ENCODE peak calls at places on chromosomes 2 and 18, in five cellular contexts. One of them, this sample, is unnamed.

GRCh38 chr2:60046529-60046928 is 506.9 kb downstream of the BCL11A start:
- DNase-seq in spleen: no peak
- DNase-seq in right cardiac atrium: no peak
- DNase-seq in A549: no peak
- DNase-seq in adrenal gland: no peak
- DNase-seq in this sample: peak; percentile 12

GRCh38 chr2:144357623-144358400 is 162.1 kb downstream of the ZEB2 start:
- DNase-seq in spleen: no peak
- DNase-seq in adrenal gland: no peak
- DNase-seq in A549: peak; percentile 57
- DNase-seq in right cardiac atrium: no peak
- DNase-seq in this sample: peak; percentile 84

GRCh38 chr18:61765097-61765496 is 127.7 kb downstream of the RNF152 start:
- DNase-seq in A549: no peak
- DNase-seq in right cardiac atrium: no peak
- DNase-seq in adrenal gland: no peak
- DNase-seq in spleen: no peak
- DNase-seq in this sample: peak; percentile 29

GRCh38 chr18:51890762-51891161 is 449.2 kb upstream of the DCC start:
- DNase-seq in right cardiac atrium: no peak
- DNase-seq in adrenal gland: no peak
- DNase-seq in spleen: no peak
- DNase-seq in A549: no peak
- DNase-seq in this sample: peak; percentile 29

GRCh38 chr2:60550151-60550983 is 3.1 kb downstream of the BCL11A start:
- DNase-seq in adrenal gland: peak; percentile 83
- DNase-seq in spleen: peak; percentile 93
- DNase-seq in right cardiac atrium: peak; percentile 80
- DNase-seq in A549: peak; percentile 65
- DNase-seq in this sample: peak; percentile 55

GRCh38 chr18:75041586-75041985 is 167.4 kb downstream of the PTGR3 start:
- DNase-seq in A549: peak; percentile 15
- DNase-seq in adrenal gland: no peak
- DNase-seq in right cardiac atrium: no peak
- DNase-seq in spleen: no peak
- DNase-seq in this sample: no peak

GRCh38 chr2:231359948-231360347 is 35.6 kb upstream of the B3GNT7 start:
- DNase-seq in adrenal gland: no peak
- DNase-seq in spleen: no peak
- DNase-seq in right cardiac atrium: no peak
- DNase-seq in A549: no peak
- DNase-seq in this sample: no peak

GRCh38 chr2:33126973-33127372 is 180.2 kb downstream of the LTBP1 start:
- DNase-seq in spleen: no peak
- DNase-seq in right cardiac atrium: no peak
- DNase-seq in adrenal gland: no peak
- DNase-seq in A549: no peak
- DNase-seq in this sample: no peak

GRCh38 chr2:64204006-64204632 is 59.9 kb upstream of the PELI1 start:
- DNase-seq in spleen: peak; percentile 85
- DNase-seq in right cardiac atrium: peak; percentile 56
- DNase-seq in A549: no peak
- DNase-seq in adrenal gland: no peak
- DNase-seq in this sample: no peak

GRCh38 chr18:58898427-58898826 is 33.8 kb downstream of the ZNF532 start:
- DNase-seq in adrenal gland: no peak
- DNase-seq in A549: no peak
- DNase-seq in spleen: no peak
- DNase-seq in right cardiac atrium: no peak
- DNase-seq in this sample: no peak

GRCh38 chr18:56789004-56789888 is 138.1 kb downstream of the WDR7 start:
- DNase-seq in adrenal gland: no peak
- DNase-seq in right cardiac atrium: peak; percentile 43
- DNase-seq in A549: peak; percentile 1
- DNase-seq in spleen: no peak
- DNase-seq in this sample: no peak

GRCh38 chr2:79715328-79715727 is 202.5 kb downstream of the CTNNA2 start:
- DNase-seq in adrenal gland: no peak
- DNase-seq in spleen: no peak
- DNase-seq in A549: no peak
- DNase-seq in right cardiac atrium: no peak
- DNase-seq in this sample: no peak

GRCh38 chr2:127913808-127914457 is 28.2 kb upstream of the AMMECR1L start:
- DNase-seq in A549: peak; percentile 31
- DNase-seq in spleen: peak; percentile 8
- DNase-seq in right cardiac atrium: no peak
- DNase-seq in adrenal gland: no peak
- DNase-seq in this sample: peak; percentile 49

GRCh38 chr2:234257859-234258561 is 207.5 kb downstream of the SPP2 start:
- DNase-seq in spleen: peak; percentile 58
- DNase-seq in A549: peak; percentile 94
- DNase-seq in right cardiac atrium: peak; percentile 49
- DNase-seq in adrenal gland: peak; percentile 33
- DNase-seq in this sample: peak; percentile 91

GRCh38 chr2:170940066-170940465 is 11.0 kb downstream of the GORASP2 start:
- DNase-seq in right cardiac atrium: no peak
- DNase-seq in A549: no peak
- DNase-seq in spleen: no peak
- DNase-seq in adrenal gland: no peak
- DNase-seq in this sample: no peak

GRCh38 chr18:49814147-49814499 is 790 bp upstream of the ACAA2 start:
- DNase-seq in A549: peak; percentile 1
- DNase-seq in spleen: no peak
- DNase-seq in adrenal gland: peak; percentile 64
- DNase-seq in right cardiac atrium: no peak
- DNase-seq in this sample: no peak

GRCh38 chr2:68878071-68878711 is 7.0 kb upstream of the BMP10 start:
- DNase-seq in spleen: no peak
- DNase-seq in A549: no peak
- DNase-seq in right cardiac atrium: no peak
- DNase-seq in adrenal gland: no peak
- DNase-seq in this sample: no peak

GRCh38 chr2:189798312-189799029 is 14.2 kb downstream of the PMS1 start:
- DNase-seq in spleen: no peak
- DNase-seq in A549: no peak
- DNase-seq in right cardiac atrium: no peak
- DNase-seq in adrenal gland: no peak
- DNase-seq in this sample: no peak

GRCh38 chr2:53632714-53633113 is 134.9 kb upstream of the CHAC2 start:
- DNase-seq in adrenal gland: no peak
- DNase-seq in spleen: no peak
- DNase-seq in A549: no peak
- DNase-seq in right cardiac atrium: no peak
- DNase-seq in this sample: no peak

GRCh38 chr2:126513033-126513432 is 142.9 kb upstream of the GYPC start:
- DNase-seq in spleen: no peak
- DNase-seq in adrenal gland: no peak
- DNase-seq in A549: no peak
- DNase-seq in right cardiac atrium: no peak
- DNase-seq in this sample: no peak
- H3K27ac ChIP-seq in spleen: no peak overlapping the region
- H3K27ac ChIP-seq in adrenal gland: no peak overlapping the region
- H3K27ac ChIP-seq in A549: no peak overlapping the region
- H3K27ac ChIP-seq in right cardiac atrium: no peak overlapping the region
- H3K27ac ChIP-seq in this sample: no peak overlapping the region

GRCh38 chr2:54983345-54984235 is 66.7 kb downstream of the RTN4 start:
- DNase-seq in A549: no peak
- DNase-seq in right cardiac atrium: no peak
- DNase-seq in spleen: no peak
- DNase-seq in adrenal gland: no peak
- DNase-seq in this sample: peak; percentile 29

GRCh38 chr2:54988612-54989011 is 61.6 kb downstream of the RTN4 start:
- DNase-seq in right cardiac atrium: no peak
- DNase-seq in adrenal gland: no peak
- DNase-seq in A549: no peak
- DNase-seq in spleen: no peak
- DNase-seq in this sample: no peak

GRCh38 chr2:54981409-54981808 is 68.8 kb downstream of the RTN4 start:
- DNase-seq in right cardiac atrium: no peak
- DNase-seq in spleen: no peak
- DNase-seq in A549: no peak
- DNase-seq in adrenal gland: no peak
- DNase-seq in this sample: no peak

GRCh38 chr2:54984476-54984875 is 65.8 kb downstream of the RTN4 start:
- DNase-seq in spleen: no peak
- DNase-seq in A549: no peak
- DNase-seq in right cardiac atrium: no peak
- DNase-seq in adrenal gland: no peak
- DNase-seq in this sample: no peak

GRCh38 chr2:54986266-54986665 is 64.0 kb downstream of the RTN4 start:
- DNase-seq in spleen: no peak
- DNase-seq in adrenal gland: no peak
- DNase-seq in A549: no peak
- DNase-seq in right cardiac atrium: no peak
- DNase-seq in this sample: no peak
- H3K27ac ChIP-seq in spleen: no peak overlapping the region
- H3K27ac ChIP-seq in adrenal gland: no peak overlapping the region
- H3K27ac ChIP-seq in A549: no peak overlapping the region
- H3K27ac ChIP-seq in right cardiac atrium: no peak overlapping the region
- H3K27ac ChIP-seq in this sample: peak overlapping the region; percentile 55

DNA sequence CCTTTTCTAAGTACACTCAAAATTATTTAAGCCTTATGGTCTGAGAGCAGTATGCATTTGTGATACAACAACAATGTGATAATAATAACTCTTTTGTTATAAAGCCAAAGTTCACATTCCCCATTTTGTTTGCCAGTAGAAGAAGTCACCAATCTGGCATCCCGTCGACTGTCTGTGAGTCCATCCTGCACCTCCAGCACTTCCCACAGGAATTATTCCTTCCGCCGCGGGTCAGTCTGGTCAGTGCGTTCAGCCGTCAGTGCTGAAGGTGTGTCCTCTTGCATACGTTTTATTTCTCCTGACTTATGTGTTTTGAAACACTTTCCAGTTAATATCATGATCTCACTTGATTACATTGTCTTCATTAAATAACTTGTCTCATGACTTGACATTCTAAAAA is 80.3 kb upstream of the RPE start:
- DNase-seq in A549: no peak
- DNase-seq in spleen: no peak
- DNase-seq in adrenal gland: no peak
- DNase-seq in right cardiac atrium: no peak
- DNase-seq in this sample: no peak
- H3K27ac ChIP-seq in A549: no peak overlapping the region
- H3K27ac ChIP-seq in spleen: no peak overlapping the region
- H3K27ac ChIP-seq in adrenal gland: no peak overlapping the region
- H3K27ac ChIP-seq in right cardiac atrium: no peak overlapping the region
- H3K27ac ChIP-seq in this sample: no peak overlapping the region

GRCh38 chr2:119222863-119223520 is 642 bp upstream of the STEAP3 start:
- DNase-seq in right cardiac atrium: no peak
- DNase-seq in A549: no peak
- DNase-seq in adrenal gland: no peak
- DNase-seq in spleen: no peak
- DNase-seq in this sample: no peak

GRCh38 chr2:119224391-119224972 is 848 bp downstream of the STEAP3 start:
- DNase-seq in right cardiac atrium: no peak
- DNase-seq in spleen: no peak
- DNase-seq in adrenal gland: no peak
- DNase-seq in A549: no peak
- DNase-seq in this sample: no peak

GRCh38 chr2:119225084-119225864 is 1.6 kb downstream of the STEAP3 start:
- DNase-seq in spleen: no peak
- DNase-seq in A549: peak; percentile 52
- DNase-seq in adrenal gland: no peak
- DNase-seq in right cardiac atrium: no peak
- DNase-seq in this sample: no peak

GRCh38 chr2:119222213-119222612 is 1.4 kb upstream of the STEAP3 start:
- DNase-seq in adrenal gland: no peak
- DNase-seq in spleen: no peak
- DNase-seq in A549: no peak
- DNase-seq in right cardiac atrium: no peak
- DNase-seq in this sample: no peak

GRCh38 chr2:119223521-119224390 is at the start of gene STEAP3:
- DNase-seq in right cardiac atrium: peak; percentile 92
- DNase-seq in spleen: peak; percentile 92
- DNase-seq in A549: peak; percentile 69
- DNase-seq in adrenal gland: peak; percentile 77
- DNase-seq in this sample: no peak
- H3K27ac ChIP-seq in right cardiac atrium: no peak within 1 kb of the TSS
- H3K27ac ChIP-seq in spleen: no peak within 1 kb of the TSS
- H3K27ac ChIP-seq in A549: peak within 1 kb of the TSS; percentile 84
- H3K27ac ChIP-seq in adrenal gland: no peak within 1 kb of the TSS
- H3K27ac ChIP-seq in this sample: no peak within 1 kb of the TSS